ENCODE peak calls at places on chromosomes 5 and 9, in four cellular contexts. One of them, this sample, is unnamed.

GRCh38 chr5:65394078-65394477 is 87.6 kb downstream of the ADAMTS6 start:
- DNase-seq in left lung: no peak
- DNase-seq in esophagus squamous epithelium: no peak
- DNase-seq in A549: no peak
- DNase-seq in this sample: no peak

GRCh38 chr9:91162311-91162710 is 199.4 kb downstream of the AUH start:
- DNase-seq in esophagus squamous epithelium: no peak
- DNase-seq in A549: no peak
- DNase-seq in left lung: no peak
- DNase-seq in this sample: no peak

GRCh38 chr5:96093340-96093739 is 131.7 kb upstream of the ELL2 start:
- DNase-seq in A549: no peak
- DNase-seq in left lung: no peak
- DNase-seq in esophagus squamous epithelium: no peak
- DNase-seq in this sample: no peak

GRCh38 chr5:1919209-1919566 is 36.5 kb upstream of the IRX4 start:
- DNase-seq in left lung: no peak
- DNase-seq in A549: no peak
- DNase-seq in esophagus squamous epithelium: no peak
- DNase-seq in this sample: no peak

GRCh38 chr9:82167296-82167695 is 178.7 kb downstream of the SPATA31D1 start:
- DNase-seq in left lung: no peak
- DNase-seq in esophagus squamous epithelium: no peak
- DNase-seq in A549: no peak
- DNase-seq in this sample: no peak

GRCh38 chr9:2635922-2636321 is 14.3 kb downstream of the VLDLR start:
- DNase-seq in esophagus squamous epithelium: no peak
- DNase-seq in left lung: no peak
- DNase-seq in A549: no peak
- DNase-seq in this sample: no peak

GRCh38 chr9:81613002-81613750 is 76.2 kb downstream of the TLE1 start:
- DNase-seq in esophagus squamous epithelium: no peak
- DNase-seq in left lung: no peak
- DNase-seq in A549: no peak
- DNase-seq in this sample: no peak

GRCh38 chr5:52024363-52024762 is 641.1 kb downstream of the ISL1 start:
- DNase-seq in esophagus squamous epithelium: no peak
- DNase-seq in A549: no peak
- DNase-seq in left lung: no peak
- DNase-seq in this sample: no peak

GRCh38 chr5:123538670-123539459 is 26.9 kb downstream of the CSNK1G3 start:
- DNase-seq in A549: no peak
- DNase-seq in esophagus squamous epithelium: no peak
- DNase-seq in left lung: no peak
- DNase-seq in this sample: no peak

GRCh38 chr9:137109250-137110146 is 5.0 kb downstream of the DPP7 start:
- DNase-seq in left lung: no peak
- DNase-seq in esophagus squamous epithelium: no peak
- DNase-seq in A549: no peak
- DNase-seq in this sample: no peak

GRCh38 chr9:35071814-35072460 is 488 bp downstream of the VCP start:
- DNase-seq in esophagus squamous epithelium: peak
- DNase-seq in A549: peak
- DNase-seq in left lung: peak
- DNase-seq in this sample: peak

GRCh38 chr5:138353550-138353893 is 1.0 kb downstream of the KDM3B start:
- DNase-seq in A549: no peak
- DNase-seq in left lung: no peak
- DNase-seq in esophagus squamous epithelium: no peak
- DNase-seq in this sample: no peak

GRCh38 chr5:11672385-11673085 is 231.7 kb downstream of the CTNND2 start:
- DNase-seq in esophagus squamous epithelium: no peak
- DNase-seq in left lung: no peak
- DNase-seq in A549: no peak
- DNase-seq in this sample: no peak

GRCh38 chr9:88741335-88741734 is 206.4 kb downstream of the NXNL2 start:
- DNase-seq in A549: no peak
- DNase-seq in left lung: no peak
- DNase-seq in esophagus squamous epithelium: no peak
- DNase-seq in this sample: no peak

GRCh38 chr5:56490971-56491468 is 257.9 kb upstream of the ANKRD55 start:
- DNase-seq in left lung: peak
- DNase-seq in esophagus squamous epithelium: no peak
- DNase-seq in A549: no peak
- DNase-seq in this sample: no peak

GRCh38 chr9:16637938-16638337 is 232.5 kb downstream of the BNC2 start:
- DNase-seq in left lung: no peak
- DNase-seq in esophagus squamous epithelium: no peak
- DNase-seq in A549: no peak
- DNase-seq in this sample: no peak

GRCh38 chr5:140345919-140346347 is 470 bp downstream of the HBEGF start:
- DNase-seq in esophagus squamous epithelium: no peak
- DNase-seq in A549: peak
- DNase-seq in left lung: peak
- DNase-seq in this sample: no peak

GRCh38 chr5:142053434-142054253 is 40.8 kb upstream of the GNPDA1 start:
- DNase-seq in A549: no peak
- DNase-seq in left lung: no peak
- DNase-seq in esophagus squamous epithelium: no peak
- DNase-seq in this sample: no peak

GRCh38 chr5:150213530-150213929 is 23.7 kb downstream of the SLC6A7 start:
- DNase-seq in left lung: no peak
- DNase-seq in A549: no peak
- DNase-seq in esophagus squamous epithelium: no peak
- DNase-seq in this sample: no peak

GRCh38 chr5:178486305-178486704 is 103.9 kb downstream of the COL23A1 start:
- DNase-seq in A549: no peak
- DNase-seq in esophagus squamous epithelium: no peak
- DNase-seq in left lung: no peak
- DNase-seq in this sample: no peak

GRCh38 chr5:125453011-125453410 is 706.6 kb upstream of the ZNF608 start:
- DNase-seq in esophagus squamous epithelium: no peak
- DNase-seq in A549: no peak
- DNase-seq in left lung: no peak
- DNase-seq in this sample: no peak

GRCh38 chr9:101601904-101602765 is 7.4 kb upstream of the PPP3R2 start:
- DNase-seq in A549: peak
- DNase-seq in left lung: no peak
- DNase-seq in esophagus squamous epithelium: no peak
- DNase-seq in this sample: no peak

GRCh38 chr9:80163889-80164288 is 592.1 kb downstream of the TLE4 start:
- DNase-seq in A549: no peak
- DNase-seq in left lung: no peak
- DNase-seq in esophagus squamous epithelium: no peak
- DNase-seq in this sample: no peak

GRCh38 chr5:151125421-151125820 is 32.2 kb downstream of the ANXA6 start:
- DNase-seq in esophagus squamous epithelium: no peak
- DNase-seq in left lung: no peak
- DNase-seq in A549: no peak
- DNase-seq in this sample: no peak

GRCh38 chr5:103487253-103487652 is 75.3 kb downstream of the NUDT12 start:
- DNase-seq in left lung: no peak
- DNase-seq in A549: no peak
- DNase-seq in esophagus squamous epithelium: no peak
- DNase-seq in this sample: no peak

GRCh38 chr5:98770911-98771322 is 2.5 kb upstream of the RGMB start:
- DNase-seq in left lung: no peak
- DNase-seq in A549: peak
- DNase-seq in esophagus squamous epithelium: no peak
- DNase-seq in this sample: no peak

GRCh38 chr9:111645806-111646205 is 14.7 kb downstream of the DNAJC25 start:
- DNase-seq in esophagus squamous epithelium: no peak
- DNase-seq in left lung: no peak
- DNase-seq in A549: no peak
- DNase-seq in this sample: no peak

GRCh38 chr9:133739408-133740280 is 1.5 kb upstream of the SARDH start:
- DNase-seq in esophagus squamous epithelium: no peak
- DNase-seq in left lung: no peak
- DNase-seq in A549: no peak
- DNase-seq in this sample: no peak

GRCh38 chr5:176408590-176408989 is 7.7 kb downstream of the CLTB start:
- DNase-seq in esophagus squamous epithelium: no peak
- DNase-seq in left lung: no peak
- DNase-seq in A549: no peak
- DNase-seq in this sample: no peak

GRCh38 chr5:96637191-96637590 is 25.0 kb upstream of the CAST start:
- DNase-seq in esophagus squamous epithelium: no peak
- DNase-seq in left lung: no peak
- DNase-seq in A549: no peak
- DNase-seq in this sample: no peak

GRCh38 chr5:10320793-10321192 is 13.1 kb upstream of the CMBL start:
- DNase-seq in left lung: peak
- DNase-seq in esophagus squamous epithelium: no peak
- DNase-seq in A549: no peak
- DNase-seq in this sample: no peak

GRCh38 chr9:98536542-98537173 is 172.1 kb downstream of the GABBR2 start:
- DNase-seq in A549: no peak
- DNase-seq in left lung: no peak
- DNase-seq in esophagus squamous epithelium: no peak
- DNase-seq in this sample: no peak
- TF ChIP-seq CTCF in A549: no peak
- TF ChIP-seq CTCF in left lung: no peak
- TF ChIP-seq CTCF in esophagus squamous epithelium: peak
- TF ChIP-seq CTCF in this sample: no peak

DNA sequence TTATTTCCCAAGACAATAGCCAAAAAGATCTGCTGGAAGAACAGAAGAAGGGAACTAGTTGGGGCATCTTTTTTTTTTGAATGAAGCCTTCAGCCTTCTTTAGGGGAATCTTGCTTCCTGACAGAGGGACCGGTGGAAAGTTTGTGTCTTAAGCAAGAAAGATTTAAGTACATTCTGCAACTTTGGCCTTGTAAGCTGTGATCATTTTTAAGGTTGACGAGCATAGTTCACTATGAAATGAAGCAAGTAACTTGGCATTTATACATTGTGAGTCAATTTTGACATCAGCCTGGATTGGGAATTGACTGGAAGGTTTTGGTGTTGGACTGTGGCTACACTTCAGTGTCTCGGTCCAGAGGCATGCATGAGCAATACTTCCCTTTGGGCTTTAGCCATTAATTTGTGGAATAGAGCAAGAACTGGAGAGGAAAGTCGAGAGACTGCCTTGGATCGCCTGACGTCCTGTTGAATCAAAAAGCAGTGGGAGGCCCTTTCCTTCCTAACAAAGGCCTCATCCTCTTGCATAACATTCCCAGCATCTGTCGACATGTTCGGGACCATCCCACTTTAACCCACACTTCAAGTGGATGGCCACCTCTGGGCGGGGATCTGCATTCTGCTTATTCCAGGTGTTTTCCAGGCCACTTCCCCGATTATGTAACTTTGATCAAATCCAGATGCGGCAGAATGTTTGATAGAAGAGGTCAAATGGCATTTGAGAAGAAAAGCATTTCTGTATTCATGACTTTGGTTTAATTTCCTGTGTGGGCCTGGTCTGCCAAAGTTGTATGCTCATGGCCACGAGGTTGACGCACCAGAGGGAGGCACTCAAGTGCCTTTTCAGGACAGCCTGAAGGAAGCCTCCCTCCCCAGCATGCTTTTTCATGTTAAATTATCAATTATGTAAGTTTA is 12.5 kb downstream of the ABL1 start:
- DNase-seq in esophagus squamous epithelium: no peak
- DNase-seq in A549: peak
- DNase-seq in left lung: peak
- DNase-seq in this sample: no peak
- TF ChIP-seq CTCF in esophagus squamous epithelium: no peak
- TF ChIP-seq CTCF in A549: peak
- TF ChIP-seq CTCF in left lung: no peak
- TF ChIP-seq CTCF in this sample: no peak

GRCh38 chr5:94693043-94693822 is 74.8 kb downstream of the SLF1 start:
- DNase-seq in left lung: no peak
- DNase-seq in esophagus squamous epithelium: no peak
- DNase-seq in A549: no peak
- DNase-seq in this sample: no peak
- TF ChIP-seq CTCF in left lung: peak
- TF ChIP-seq CTCF in esophagus squamous epithelium: peak
- TF ChIP-seq CTCF in A549: peak
- TF ChIP-seq CTCF in this sample: no peak

GRCh38 chr5:179768326-179769085 is 25.3 kb upstream of the LTC4S start:
- DNase-seq in left lung: no peak
- DNase-seq in A549: no peak
- DNase-seq in esophagus squamous epithelium: no peak
- DNase-seq in this sample: no peak
- TF ChIP-seq CTCF in left lung: no peak
- TF ChIP-seq CTCF in A549: peak
- TF ChIP-seq CTCF in esophagus squamous epithelium: no peak
- TF ChIP-seq CTCF in this sample: no peak

DNA sequence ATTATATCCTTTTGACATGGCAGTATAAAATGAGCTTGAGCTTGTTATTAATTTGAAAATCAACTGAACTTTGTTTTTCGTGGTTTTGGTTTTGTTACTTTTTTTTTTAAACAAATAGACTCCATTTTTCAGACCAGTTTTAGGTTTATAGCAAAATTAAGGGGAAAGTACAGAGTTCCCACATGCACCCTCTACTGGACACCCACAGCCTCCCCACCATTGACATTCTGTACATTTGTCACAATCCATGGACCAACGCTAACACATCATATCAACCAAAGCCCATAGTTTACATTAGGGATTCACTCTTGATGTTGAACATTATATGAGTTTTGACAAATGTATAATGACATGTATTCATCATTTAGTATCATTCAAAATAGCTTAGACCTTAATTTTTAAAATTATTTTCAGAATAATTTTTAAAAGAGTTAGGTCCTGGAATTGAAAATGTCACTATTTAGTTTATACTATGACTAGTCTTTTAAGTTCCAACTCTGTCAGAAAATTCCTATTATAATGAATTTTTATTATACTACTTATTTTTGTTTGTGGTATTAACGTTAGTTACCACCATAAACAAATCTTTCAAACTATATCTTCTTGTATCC is 35.3 kb upstream of the JMY start:
- DNase-seq in A549: peak
- DNase-seq in esophagus squamous epithelium: no peak
- DNase-seq in left lung: no peak
- DNase-seq in this sample: no peak
- TF ChIP-seq CTCF in A549: peak
- TF ChIP-seq CTCF in esophagus squamous epithelium: peak
- TF ChIP-seq CTCF in left lung: peak
- TF ChIP-seq CTCF in this sample: no peak

GRCh38 chr9:89869774-89870173 is 265.0 kb downstream of the GADD45G start:
- DNase-seq in esophagus squamous epithelium: no peak
- DNase-seq in left lung: peak
- DNase-seq in A549: no peak
- DNase-seq in this sample: no peak
- TF ChIP-seq CTCF in esophagus squamous epithelium: no peak
- TF ChIP-seq CTCF in left lung: no peak
- TF ChIP-seq CTCF in A549: no peak
- TF ChIP-seq CTCF in this sample: no peak

GRCh38 chr5:73437126-73438047 is 11.2 kb downstream of the FOXD1 start:
- DNase-seq in left lung: no peak
- DNase-seq in esophagus squamous epithelium: no peak
- DNase-seq in A549: peak
- DNase-seq in this sample: no peak
- TF ChIP-seq CTCF in left lung: no peak
- TF ChIP-seq CTCF in esophagus squamous epithelium: peak
- TF ChIP-seq CTCF in A549: peak
- TF ChIP-seq CTCF in this sample: no peak

GRCh38 chr5:7897014-7897600 is 28.2 kb downstream of the MTRR start:
- DNase-seq in left lung: no peak
- DNase-seq in A549: peak
- DNase-seq in esophagus squamous epithelium: no peak
- DNase-seq in this sample: no peak
- TF ChIP-seq CTCF in left lung: no peak
- TF ChIP-seq CTCF in A549: peak
- TF ChIP-seq CTCF in esophagus squamous epithelium: no peak
- TF ChIP-seq CTCF in this sample: no peak

This sample was measured in activated B cell treated with CpG ODN at 0.5 μM for 24 hours.